ENCODE peak calls at places on chromosomes 12 and 14, in five cellular contexts. U is heart right ventricle, S is A549, F is tibial nerve, O is H9. Y is an unnamed sample.
A peak's percentile ranks its signal among the peaks of the same experiment; 100 is the strongest.

GRCh38 chr12:15899282-15899870 is 11.8 kb upstream of the DERA start:
- DNase-seq in S (no peak), O (no peak), F (no peak), U (no peak), Y (no peak)

GRCh38 chr14:68285421-68286179 is 466.0 kb downstream of the RAD51B start:
- DNase-seq in O (no peak), F (no peak), U (no peak), S (no peak), Y (peak; percentile 31)

GRCh38 chr12:12466157-12466556 is 96.5 kb downstream of the DUSP16 start:
- DNase-seq in U (no peak), S (no peak), O (no peak), F (no peak), Y (no peak)

GRCh38 chr14:59679872-59680271 is 103.3 kb upstream of the CCDC175 start:
- DNase-seq in S (no peak), U (no peak), O (no peak), F (peak; percentile 38), Y (no peak)

GRCh38 chr12:12718382-12718761 is 1.2 kb downstream of the CDKN1B start:
- DNase-seq in O (no peak), S (no peak), F (no peak), U (no peak), Y (no peak)

GRCh38 chr14:79466938-79467527 is 744.3 kb downstream of the DIO2 start:
- DNase-seq in F (no peak), O (no peak), U (no peak), S (no peak), Y (no peak)

GRCh38 chr12:103773109-103773905 is 67.7 kb downstream of the NT5DC3 start:
- DNase-seq in F (no peak), U (peak; percentile 28), O (no peak), S (no peak), Y (no peak)

GRCh38 chr14:34713681-34714319 is 593 bp downstream of the CFL2 start:
- DNase-seq in U (peak; percentile 49), F (peak; percentile 51), S (no peak), O (no peak), Y (no peak)

GRCh38 chr14:35050652-35051051 is 4.6 kb downstream of the FAM177A1 start:
- DNase-seq in U (peak; percentile 41), F (no peak), S (peak; percentile 37), O (no peak), Y (no peak)

GRCh38 chr12:49956663-49957569 is 4.8 kb upstream of the AQP5 start:
- DNase-seq in U (no peak), S (no peak), F (no peak), O (no peak), Y (no peak)

GRCh38 chr14:24037658-24038037 is 14.2 kb upstream of the CARMIL3 start:
- DNase-seq in S (no peak), U (no peak), F (no peak), O (no peak), Y (peak; percentile 72)

GRCh38 chr12:54019924-54020586 is 8.2 kb upstream of the HOXC6 start:
- DNase-seq in S (no peak), O (no peak), F (no peak), U (peak; percentile 42), Y (no peak)

GRCh38 chr14:35797796-35798195 is 11.3 kb downstream of the RALGAPA1 start:
- DNase-seq in O (no peak), U (no peak), F (no peak), S (no peak), Y (no peak)

GRCh38 chr12:111636209-111636928 is 37.3 kb upstream of the ATXN2 start:
- DNase-seq in F (peak; percentile 55), O (peak; percentile 75), S (no peak), U (peak; percentile 54), Y (peak; percentile 31)

GRCh38 chr12:40829738-40830144 is 137.5 kb downstream of the CNTN1 start:
- DNase-seq in O (no peak), U (no peak), F (no peak), S (peak; percentile 28), Y (no peak)

GRCh38 chr12:111351026-111351425 is 17.9 kb downstream of the PHETA1 start:
- DNase-seq in S (no peak), O (no peak), F (no peak), U (no peak), Y (no peak)

GRCh38 chr12:69412655-69413054 is 53.1 kb downstream of the YEATS4 start:
- DNase-seq in S (no peak), U (no peak), O (no peak), F (no peak), Y (no peak)

GRCh38 chr12:77841467-77842054 is 10.9 kb downstream of the NAV3 start:
- DNase-seq in S (no peak), O (no peak), U (peak; percentile 40), F (no peak), Y (no peak)

GRCh38 chr12:64833928-64834327 is 9.5 kb downstream of the TBC1D30 start:
- DNase-seq in O (no peak), S (no peak), F (no peak), U (no peak), Y (no peak)

GRCh38 chr12:13000935-13001724 is 1.1 kb upstream of the HEBP1 start:
- DNase-seq in O (peak; percentile 75), F (no peak), U (peak; percentile 40), S (peak; percentile 86), Y (peak; percentile 92)

GRCh38 chr12:56518570-56518969 is 3.0 kb upstream of the RBMS2 start:
- DNase-seq in U (no peak), F (no peak), O (no peak), S (no peak), Y (no peak)

GRCh38 chr14:85536835-85537195 is 6.9 kb downstream of the FLRT2 start:
- DNase-seq in U (no peak), O (no peak), S (no peak), F (no peak), Y (no peak)

GRCh38 chr12:124481772-124482566 is 85.4 kb downstream of the NCOR2 start:
- DNase-seq in O (no peak), U (no peak), F (no peak), S (no peak), Y (no peak)

GRCh38 chr12:32106153-32106516 is 512 bp upstream of the BICD1 start:
- DNase-seq in S (no peak), F (no peak), O (no peak), U (no peak), Y (no peak)

GRCh38 chr12:62586850-62587249 is 120.2 kb downstream of the MON2 start:
- DNase-seq in S (no peak), F (no peak), O (no peak), U (no peak), Y (no peak)

GRCh38 chr14:103625361-103626095 is 3.5 kb upstream of the KLC1 start:
- DNase-seq in U (no peak), O (no peak), F (no peak), S (no peak), Y (no peak)

GRCh38 chr14:33786091-33786825 is 164.6 kb downstream of the EGLN3 start:
- DNase-seq in O (no peak), S (no peak), F (no peak), U (no peak), Y (no peak)

GRCh38 chr14:73770977-73771847 is 57.0 kb upstream of the PNMA1 start:
- DNase-seq in S (no peak), O (peak; percentile 15), F (no peak), U (no peak), Y (no peak)
- H3K4me1 ChIP-seq in S (peaks cover 19% of the 10 kb centered on the region), O (no peaks in the 10 kb centered on the region), F (no peaks in the 10 kb centered on the region), U (peaks cover 32% of the 10 kb centered on the region), Y (peaks cover 63% of the 10 kb centered on the region)

DNA sequence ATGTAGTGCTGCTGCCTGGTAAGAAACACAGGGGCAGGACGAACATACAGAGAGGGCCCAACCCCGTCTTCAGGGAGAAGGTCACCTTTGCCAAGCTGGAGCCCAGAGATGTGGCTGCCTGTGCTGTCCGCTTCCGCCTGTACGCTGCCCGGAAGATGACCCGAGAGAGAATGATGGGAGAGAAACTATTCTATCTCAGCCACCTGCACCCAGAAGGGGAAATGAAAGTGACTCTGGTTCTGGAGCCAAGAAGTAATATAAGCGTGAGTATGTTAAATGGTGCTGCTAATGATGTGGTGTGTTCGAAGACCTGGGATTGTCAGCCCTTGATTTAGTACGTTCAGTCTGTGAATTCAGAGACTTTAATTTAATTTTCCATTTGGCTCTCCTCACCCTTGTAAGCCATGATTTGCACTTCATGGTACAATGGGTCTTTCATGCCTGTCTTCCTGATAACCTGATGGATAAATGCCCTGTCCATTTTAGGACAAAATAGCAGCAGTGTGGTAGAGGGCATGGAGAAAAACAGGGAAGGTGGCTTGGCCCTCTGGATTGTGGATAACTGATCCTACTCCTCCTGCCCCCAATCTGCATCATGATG is 318.9 kb downstream of the SNAPC1 start:
- DNase-seq in F (no peak), S (no peak), O (no peak), U (no peak), Y (peak; percentile 6)
- H3K4me1 ChIP-seq in F (no peaks in the 10 kb centered on the region), S (no peaks in the 10 kb centered on the region), O (no peaks in the 10 kb centered on the region), U (no peaks in the 10 kb centered on the region), Y (no peaks in the 10 kb centered on the region)

GRCh38 chr12:7136676-7137075 is 6.5 kb downstream of the CLSTN3 start:
- DNase-seq in O (no peak), S (no peak), U (no peak), F (no peak), Y (no peak)

GRCh38 chr12:7136071-7136470 is 5.9 kb downstream of the CLSTN3 start:
- DNase-seq in O (no peak), U (no peak), F (no peak), S (no peak), Y (no peak)

GRCh38 chr12:7131502-7131866 is 1.3 kb downstream of the CLSTN3 start:
- DNase-seq in S (no peak), F (no peak), U (no peak), O (peak; percentile 61), Y (no peak)

GRCh38 chr12:7137868-7138267 is 7.7 kb downstream of the CLSTN3 start:
- DNase-seq in O (no peak), S (no peak), U (no peak), F (no peak), Y (peak; percentile 79)

DNA sequence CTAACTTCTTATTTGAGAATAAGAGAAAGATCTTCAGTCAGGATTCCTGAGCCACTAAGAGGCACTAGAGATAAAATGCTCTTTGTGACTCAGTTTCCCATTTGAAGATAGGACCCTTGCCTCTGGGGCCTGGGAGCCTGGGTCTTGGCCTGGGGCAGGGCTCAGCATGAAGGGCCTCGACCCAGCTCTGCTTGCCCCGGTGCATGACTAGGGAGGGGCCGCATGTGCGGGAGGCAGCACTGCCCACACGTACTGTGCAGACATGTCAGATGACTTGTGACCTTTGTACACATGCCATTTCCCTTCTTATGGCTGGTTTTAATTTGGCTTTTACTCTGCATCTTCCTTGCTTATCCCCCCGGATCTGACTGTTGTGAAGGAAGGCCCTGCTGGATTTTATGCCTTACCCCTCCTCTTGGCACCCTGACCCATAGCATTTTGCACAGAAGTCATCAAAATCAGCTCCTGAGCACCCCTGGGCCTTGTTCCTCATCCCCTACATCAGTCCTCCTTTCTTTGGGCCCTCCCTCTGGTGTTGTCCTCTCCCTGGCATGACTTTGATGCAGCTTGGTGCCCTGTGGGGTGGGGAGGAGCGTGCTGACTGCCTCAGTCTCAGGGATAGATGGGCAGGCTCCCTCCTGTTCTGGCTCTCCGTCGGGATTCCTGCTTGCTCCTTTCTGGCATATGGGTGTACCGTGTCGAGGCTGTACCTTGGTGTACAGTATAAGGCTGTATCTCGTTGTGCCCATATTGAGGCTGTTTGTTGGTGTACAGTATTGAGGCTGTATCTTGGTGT is 4.4 kb downstream of the CLSTN3 start:
- DNase-seq in O (no peak), S (no peak), U (no peak), F (no peak), Y (peak; percentile 65)
- H3K4me1 ChIP-seq in O (peaks cover 3% of the 10 kb centered on the region), S (no peaks in the 10 kb centered on the region), U (no peaks in the 10 kb centered on the region), F (no peaks in the 10 kb centered on the region), Y (peaks cover 12% of the 10 kb centered on the region)

DNA sequence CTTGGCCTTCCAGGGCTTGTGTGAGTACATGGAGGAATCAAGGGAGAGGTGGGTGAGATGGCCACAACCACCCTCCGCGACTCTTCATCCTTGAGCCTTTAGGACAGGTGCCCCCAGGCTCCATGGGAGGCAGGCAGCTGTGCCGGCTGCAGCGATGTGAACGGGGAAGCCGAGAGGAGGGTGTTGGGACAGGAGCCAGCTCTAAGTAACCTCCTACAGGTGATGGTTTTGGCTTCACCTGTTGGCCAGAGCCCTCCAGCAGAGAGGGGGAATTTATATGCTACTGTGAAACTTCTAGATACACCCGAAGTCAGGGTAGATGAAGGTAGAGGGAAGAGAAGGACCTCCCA is 132.2 kb upstream of the HIF1A start:
- DNase-seq in O (no peak), U (no peak), F (no peak), S (no peak), Y (no peak)
- H3K4me1 ChIP-seq in O (no peaks in the 10 kb centered on the region), U (peaks cover 9% of the 10 kb centered on the region), F (no peaks in the 10 kb centered on the region), S (peaks cover 88% of the 10 kb centered on the region), Y (peaks cover 45% of the 10 kb centered on the region)

Y was measured in upper lobe of left lung.